ENCODE peak calls at places on chromosomes 3 and 15, in seven cellular contexts. One of them, this sample, is unnamed.

GRCh38 chr3:127857270-127857801 is 35.0 kb upstream of the MGLL start:
- DNase-seq in A549: peak
- DNase-seq in H1: no peak
- DNase-seq in SK-N-SH: peak
- DNase-seq in GM12878: no peak
- DNase-seq in HepG2: no peak
- DNase-seq in IMR-90: peak
- DNase-seq in this sample: no peak

GRCh38 chr3:144361002-144361401 is 389.4 kb downstream of the DIPK2A start:
- DNase-seq in A549: no peak
- DNase-seq in H1: no peak
- DNase-seq in SK-N-SH: no peak
- DNase-seq in GM12878: no peak
- DNase-seq in HepG2: no peak
- DNase-seq in IMR-90: no peak
- DNase-seq in this sample: no peak

GRCh38 chr3:3772920-3773319 is 26.3 kb upstream of the LRRN1 start:
- DNase-seq in A549: no peak
- DNase-seq in H1: no peak
- DNase-seq in SK-N-SH: peak
- DNase-seq in GM12878: no peak
- DNase-seq in HepG2: no peak
- DNase-seq in IMR-90: no peak
- DNase-seq in this sample: no peak

GRCh38 chr3:102179321-102180290 is 255.2 kb upstream of the ZPLD1 start:
- DNase-seq in A549: peak
- DNase-seq in H1: no peak
- DNase-seq in SK-N-SH: no peak
- DNase-seq in GM12878: peak
- DNase-seq in HepG2: no peak
- DNase-seq in IMR-90: peak
- DNase-seq in this sample: no peak

GRCh38 chr3:32947466-32948238 is 3.8 kb upstream of the CCR4 start:
- DNase-seq in A549: peak
- DNase-seq in H1: peak
- DNase-seq in SK-N-SH: peak
- DNase-seq in GM12878: peak
- DNase-seq in HepG2: peak
- DNase-seq in IMR-90: peak
- DNase-seq in this sample: peak

GRCh38 chr3:159447841-159448240 is 540.8 kb upstream of the IL12A start:
- DNase-seq in A549: no peak
- DNase-seq in H1: no peak
- DNase-seq in SK-N-SH: no peak
- DNase-seq in GM12878: no peak
- DNase-seq in HepG2: no peak
- DNase-seq in IMR-90: no peak
- DNase-seq in this sample: no peak

GRCh38 chr3:114496466-114496865 is 202.6 kb downstream of the TIGIT start:
- DNase-seq in A549: no peak
- DNase-seq in H1: no peak
- DNase-seq in SK-N-SH: no peak
- DNase-seq in GM12878: no peak
- DNase-seq in HepG2: no peak
- DNase-seq in IMR-90: no peak
- DNase-seq in this sample: no peak

GRCh38 chr15:22890296-22890695 is 51.8 kb downstream of the NIPA2 start:
- DNase-seq in A549: no peak
- DNase-seq in H1: no peak
- DNase-seq in SK-N-SH: no peak
- DNase-seq in GM12878: no peak
- DNase-seq in HepG2: no peak
- DNase-seq in IMR-90: no peak
- DNase-seq in this sample: no peak

GRCh38 chr3:116963802-116964201 is 254.2 kb downstream of the TUSC7 start:
- DNase-seq in A549: no peak
- DNase-seq in H1: no peak
- DNase-seq in SK-N-SH: no peak
- DNase-seq in GM12878: no peak
- DNase-seq in HepG2: no peak
- DNase-seq in IMR-90: no peak
- DNase-seq in this sample: no peak

GRCh38 chr3:129834580-129834979 is 58.9 kb downstream of the TMCC1 start:
- DNase-seq in A549: no peak
- DNase-seq in H1: no peak
- DNase-seq in SK-N-SH: no peak
- DNase-seq in GM12878: no peak
- DNase-seq in HepG2: no peak
- DNase-seq in IMR-90: no peak
- DNase-seq in this sample: no peak

GRCh38 chr3:155553800-155554199 is 191.1 kb downstream of the PLCH1 start:
- DNase-seq in A549: no peak
- DNase-seq in H1: no peak
- DNase-seq in SK-N-SH: no peak
- DNase-seq in GM12878: no peak
- DNase-seq in HepG2: peak
- DNase-seq in IMR-90: no peak
- DNase-seq in this sample: no peak

GRCh38 chr3:61841111-61841845 is 279.9 kb downstream of the PTPRG start:
- DNase-seq in A549: no peak
- DNase-seq in H1: no peak
- DNase-seq in SK-N-SH: no peak
- DNase-seq in GM12878: no peak
- DNase-seq in HepG2: no peak
- DNase-seq in IMR-90: peak
- DNase-seq in this sample: no peak

GRCh38 chr3:46558184-46559029 is 7.7 kb downstream of the LRRC2 start:
- DNase-seq in A549: peak
- DNase-seq in H1: peak
- DNase-seq in SK-N-SH: peak
- DNase-seq in GM12878: peak
- DNase-seq in HepG2: peak
- DNase-seq in IMR-90: peak
- DNase-seq in this sample: peak

GRCh38 chr15:58492661-58493397 is 61.0 kb downstream of the LIPC start:
- DNase-seq in A549: no peak
- DNase-seq in H1: no peak
- DNase-seq in SK-N-SH: no peak
- DNase-seq in GM12878: no peak
- DNase-seq in HepG2: no peak
- DNase-seq in IMR-90: peak
- DNase-seq in this sample: peak

GRCh38 chr15:64443747-64444621 is 16.4 kb upstream of the ZNF609 start:
- DNase-seq in A549: peak
- DNase-seq in H1: no peak
- DNase-seq in SK-N-SH: no peak
- DNase-seq in GM12878: no peak
- DNase-seq in HepG2: peak
- DNase-seq in IMR-90: peak
- DNase-seq in this sample: peak

GRCh38 chr3:78666458-78666800 is 1101.4 kb downstream of the ROBO1 start:
- DNase-seq in A549: peak
- DNase-seq in H1: no peak
- DNase-seq in SK-N-SH: no peak
- DNase-seq in GM12878: no peak
- DNase-seq in HepG2: no peak
- DNase-seq in IMR-90: peak
- DNase-seq in this sample: no peak

GRCh38 chr3:106811376-106811775 is 565.9 kb upstream of the CCDC54 start:
- DNase-seq in A549: no peak
- DNase-seq in H1: no peak
- DNase-seq in SK-N-SH: no peak
- DNase-seq in GM12878: no peak
- DNase-seq in HepG2: no peak
- DNase-seq in IMR-90: peak
- DNase-seq in this sample: no peak

GRCh38 chr3:24237971-24238767 is 256.5 kb downstream of the THRB start:
- DNase-seq in A549: peak
- DNase-seq in H1: peak
- DNase-seq in SK-N-SH: peak
- DNase-seq in GM12878: peak
- DNase-seq in HepG2: peak
- DNase-seq in IMR-90: peak
- DNase-seq in this sample: peak

GRCh38 chr3:122635789-122636188 is 44.9 kb upstream of the PARP14 start:
- DNase-seq in A549: no peak
- DNase-seq in H1: no peak
- DNase-seq in SK-N-SH: no peak
- DNase-seq in GM12878: no peak
- DNase-seq in HepG2: no peak
- DNase-seq in IMR-90: peak
- DNase-seq in this sample: no peak

GRCh38 chr15:38699633-38700230 is 135.1 kb upstream of the RASGRP1 start:
- DNase-seq in A549: peak
- DNase-seq in H1: peak
- DNase-seq in SK-N-SH: peak
- DNase-seq in GM12878: no peak
- DNase-seq in HepG2: peak
- DNase-seq in IMR-90: peak
- DNase-seq in this sample: peak
- TF ChIP-seq RFX5 in A549: no peak
- TF ChIP-seq RFX5 in H1: no peak
- TF ChIP-seq RFX5 in SK-N-SH: no peak
- TF ChIP-seq RFX5 in GM12878: no peak
- TF ChIP-seq RFX5 in HepG2: no peak
- TF ChIP-seq RFX5 in IMR-90: no peak
- TF ChIP-seq RFX5 in this sample: no peak

GRCh38 chr15:89406218-89406716 is 71.6 kb upstream of the POLG start:
- DNase-seq in A549: no peak
- DNase-seq in H1: no peak
- DNase-seq in SK-N-SH: no peak
- DNase-seq in GM12878: no peak
- DNase-seq in HepG2: no peak
- DNase-seq in IMR-90: no peak
- DNase-seq in this sample: no peak
- TF ChIP-seq RFX5 in A549: no peak
- TF ChIP-seq RFX5 in H1: no peak
- TF ChIP-seq RFX5 in SK-N-SH: no peak
- TF ChIP-seq RFX5 in GM12878: no peak
- TF ChIP-seq RFX5 in HepG2: no peak
- TF ChIP-seq RFX5 in IMR-90: no peak
- TF ChIP-seq RFX5 in this sample: no peak

GRCh38 chr3:110813541-110813940 is 258.1 kb upstream of the NECTIN3 start:
- DNase-seq in A549: no peak
- DNase-seq in H1: no peak
- DNase-seq in SK-N-SH: no peak
- DNase-seq in GM12878: no peak
- DNase-seq in HepG2: no peak
- DNase-seq in IMR-90: peak
- DNase-seq in this sample: no peak
- TF ChIP-seq RFX5 in A549: no peak
- TF ChIP-seq RFX5 in H1: no peak
- TF ChIP-seq RFX5 in SK-N-SH: no peak
- TF ChIP-seq RFX5 in GM12878: no peak
- TF ChIP-seq RFX5 in HepG2: no peak
- TF ChIP-seq RFX5 in IMR-90: no peak
- TF ChIP-seq RFX5 in this sample: no peak

DNA sequence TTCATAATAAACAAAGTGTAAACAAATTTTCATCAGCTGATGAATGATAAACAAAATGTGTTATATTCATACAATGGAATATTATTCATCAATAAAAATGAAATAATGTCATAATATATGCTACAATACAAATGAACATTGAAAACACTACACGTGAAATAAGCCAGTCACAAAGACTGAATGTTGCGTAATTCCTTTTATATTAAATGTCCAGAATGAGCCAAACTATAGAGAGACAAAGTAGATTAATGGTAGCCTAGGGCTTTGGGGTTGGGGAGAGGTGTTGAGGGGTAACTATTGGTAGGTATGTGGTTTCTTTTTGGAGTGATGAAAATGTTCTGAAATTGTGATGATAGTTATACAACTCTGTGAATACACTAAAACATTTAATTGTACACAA is 292.9 kb upstream of the PDZRN3 start:
- DNase-seq in A549: no peak
- DNase-seq in H1: no peak
- DNase-seq in SK-N-SH: no peak
- DNase-seq in GM12878: no peak
- DNase-seq in HepG2: no peak
- DNase-seq in IMR-90: no peak
- DNase-seq in this sample: no peak
- TF ChIP-seq RFX5 in A549: no peak
- TF ChIP-seq RFX5 in H1: no peak
- TF ChIP-seq RFX5 in SK-N-SH: no peak
- TF ChIP-seq RFX5 in GM12878: no peak
- TF ChIP-seq RFX5 in HepG2: no peak
- TF ChIP-seq RFX5 in IMR-90: no peak
- TF ChIP-seq RFX5 in this sample: no peak

DNA sequence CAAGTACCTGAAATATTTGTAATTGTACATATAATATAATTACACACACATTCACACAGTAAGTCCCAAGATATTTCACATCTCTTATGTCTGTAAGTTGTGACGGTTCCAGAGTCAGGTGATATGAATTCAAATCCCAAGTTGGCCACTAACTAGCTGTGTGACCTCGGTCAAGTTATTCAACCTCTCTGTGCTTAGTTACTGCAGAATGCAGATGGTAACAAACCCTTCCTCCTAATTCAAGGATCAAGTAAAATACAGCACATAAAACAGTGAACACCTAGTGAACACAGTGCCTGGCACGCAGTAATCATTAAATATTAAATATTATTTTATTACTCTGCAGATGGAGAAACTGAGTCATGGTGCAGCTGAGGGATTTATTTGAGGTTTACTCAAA is 6.9 kb downstream of the PRICKLE2 start:
- DNase-seq in A549: no peak
- DNase-seq in H1: no peak
- DNase-seq in SK-N-SH: no peak
- DNase-seq in GM12878: no peak
- DNase-seq in HepG2: no peak
- DNase-seq in IMR-90: no peak
- DNase-seq in this sample: no peak
- TF ChIP-seq RFX5 in A549: no peak
- TF ChIP-seq RFX5 in H1: no peak
- TF ChIP-seq RFX5 in SK-N-SH: no peak
- TF ChIP-seq RFX5 in GM12878: no peak
- TF ChIP-seq RFX5 in HepG2: no peak
- TF ChIP-seq RFX5 in IMR-90: no peak
- TF ChIP-seq RFX5 in this sample: no peak

This sample was measured in K562.